ENCODE peak calls at places on chromosomes 12 and 14, in five cellular contexts. N, S, H, V and A are unnamed samples.

GRCh38 chr12:120495189-120495722 is 657 bp upstream of the DYNLL1 start:
- DNase-seq in N (no peak), S (no peak), H (no peak), V (no peak), A (no peak)

GRCh38 chr14:56295743-56296142 is 177.5 kb downstream of the PELI2 start:
- DNase-seq in N (no peak), S (no peak), H (no peak), V (no peak), A (peak)

GRCh38 chr14:59463773-59464650 is 1.2 kb downstream of the GPR135 start:
- DNase-seq in N (no peak), S (peak), H (no peak), V (no peak), A (peak)

GRCh38 chr12:38736821-38737220 is 168.6 kb downstream of the CPNE8 start:
- DNase-seq in N (no peak), S (no peak), H (no peak), V (no peak), A (no peak)

GRCh38 chr14:94748667-94749347 is 21.1 kb downstream of the GSC start:
- DNase-seq in N (no peak), S (no peak), H (no peak), V (no peak), A (no peak)

GRCh38 chr12:70002097-70002911 is 177.3 kb downstream of the MYRFL start:
- DNase-seq in N (no peak), S (peak), H (no peak), V (no peak), A (peak)

GRCh38 chr12:50211392-50212070 is 44.4 kb upstream of the CERS5 start:
- DNase-seq in N (no peak), S (no peak), H (no peak), V (peak), A (no peak)

GRCh38 chr12:56565510-56566101 is 44.0 kb downstream of the RBMS2 start:
- DNase-seq in N (peak), S (peak), H (peak), V (peak), A (peak)

GRCh38 chr14:102591372-102591943 is 991 bp upstream of the RCOR1 start:
- DNase-seq in N (no peak), S (peak), H (no peak), V (peak), A (no peak)

GRCh38 chr12:80282761-80283160 is 161.3 kb upstream of the PTPRQ start:
- DNase-seq in N (no peak), S (no peak), H (peak), V (peak), A (peak)

GRCh38 chr12:121673013-121673441 is 3.6 kb upstream of the MORN3 start:
- DNase-seq in N (no peak), S (no peak), H (no peak), V (no peak), A (peak)

GRCh38 chr14:88552859-88553258 is 1.9 kb downstream of the PTPN21 start:
- DNase-seq in N (no peak), S (no peak), H (no peak), V (no peak), A (no peak)

GRCh38 chr12:10214877-10215267 is 2.2 kb downstream of the GABARAPL1 start:
- DNase-seq in N (no peak), S (no peak), H (no peak), V (no peak), A (no peak)

GRCh38 chr12:123010681-123011080 is 30.2 kb downstream of the ARL6IP4 start:
- DNase-seq in N (no peak), S (no peak), H (no peak), V (no peak), A (no peak)

GRCh38 chr14:44979740-44980346 is 17.9 kb downstream of the TOGARAM1 start:
- DNase-seq in N (no peak), S (peak), H (no peak), V (no peak), A (no peak)

GRCh38 chr12:68636268-68636667 is 25.6 kb downstream of the RAP1B start:
- DNase-seq in N (no peak), S (no peak), H (peak), V (peak), A (peak)

GRCh38 chr12:97164936-97165335 is 257.9 kb downstream of the NEDD1 start:
- DNase-seq in N (no peak), S (no peak), H (no peak), V (no peak), A (no peak)

GRCh38 chr12:131035268-131035681 is 81.6 kb downstream of the ADGRD1 start:
- DNase-seq in N (no peak), S (no peak), H (no peak), V (no peak), A (peak)

GRCh38 chr12:79006306-79006705 is 141.7 kb downstream of the SYT1 start:
- DNase-seq in N (no peak), S (no peak), H (peak), V (no peak), A (peak)

GRCh38 chr14:95830386-95830785 is 46.2 kb upstream of the TUNAR start:
- DNase-seq in N (no peak), S (no peak), H (no peak), V (no peak), A (no peak)

GRCh38 chr12:42742691-42743090 is 153.1 kb upstream of the PRICKLE1 start:
- DNase-seq in N (no peak), S (no peak), H (no peak), V (no peak), A (no peak)

GRCh38 chr14:99753225-99754140 is 39.7 kb upstream of the EML1 start:
- DNase-seq in N (no peak), S (no peak), H (no peak), V (no peak), A (no peak)

GRCh38 chr14:55893695-55894094 is 224.5 kb upstream of the PELI2 start:
- DNase-seq in N (no peak), S (no peak), H (no peak), V (no peak), A (no peak)

GRCh38 chr12:19674437-19674836 is 235.1 kb downstream of the AEBP2 start:
- DNase-seq in N (no peak), S (no peak), H (no peak), V (no peak), A (no peak)

DNA sequence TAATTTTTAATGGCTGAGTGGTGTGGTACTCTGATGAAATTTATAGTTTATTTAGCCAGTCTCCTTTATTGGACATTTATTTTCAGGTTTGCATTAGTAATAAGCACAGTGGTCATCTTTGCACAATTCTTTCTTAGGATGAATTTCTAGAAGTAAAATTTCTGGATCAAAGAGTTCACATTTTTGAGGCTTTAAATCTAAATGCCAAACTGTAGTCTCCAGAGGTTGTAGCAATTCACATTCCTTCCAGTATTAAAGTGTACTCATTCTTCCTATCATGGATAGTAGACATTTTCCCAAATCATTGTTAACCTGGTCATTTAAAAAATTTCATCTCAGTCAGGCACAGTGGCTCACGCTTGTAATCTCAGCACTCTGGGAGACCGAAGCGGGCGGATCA is 24.8 kb downstream of the SLC39A9 start:
- DNase-seq in N (no peak), S (no peak), H (no peak), V (no peak), A (no peak)
- H3K4me3 ChIP-seq in N (no peak), S (no peak), H (no peak), V (no peak), A (no peak)

GRCh38 chr14:38210168-38210567 is 2.5 kb downstream of the SSTR1 start:
- DNase-seq in N (no peak), S (no peak), H (peak), V (peak), A (peak)

GRCh38 chr14:38207830-38208815 is at the start of gene SSTR1:
- DNase-seq in N (no peak), S (no peak), H (no peak), V (peak), A (no peak)

GRCh38 chr14:38209572-38210159 is 2.0 kb downstream of the SSTR1 start:
- DNase-seq in N (no peak), S (no peak), H (no peak), V (no peak), A (no peak)

GRCh38 chr14:38207342-38207741 is 362 bp upstream of the SSTR1 start:
- DNase-seq in N (no peak), S (no peak), H (no peak), V (no peak), A (no peak)

DNA sequence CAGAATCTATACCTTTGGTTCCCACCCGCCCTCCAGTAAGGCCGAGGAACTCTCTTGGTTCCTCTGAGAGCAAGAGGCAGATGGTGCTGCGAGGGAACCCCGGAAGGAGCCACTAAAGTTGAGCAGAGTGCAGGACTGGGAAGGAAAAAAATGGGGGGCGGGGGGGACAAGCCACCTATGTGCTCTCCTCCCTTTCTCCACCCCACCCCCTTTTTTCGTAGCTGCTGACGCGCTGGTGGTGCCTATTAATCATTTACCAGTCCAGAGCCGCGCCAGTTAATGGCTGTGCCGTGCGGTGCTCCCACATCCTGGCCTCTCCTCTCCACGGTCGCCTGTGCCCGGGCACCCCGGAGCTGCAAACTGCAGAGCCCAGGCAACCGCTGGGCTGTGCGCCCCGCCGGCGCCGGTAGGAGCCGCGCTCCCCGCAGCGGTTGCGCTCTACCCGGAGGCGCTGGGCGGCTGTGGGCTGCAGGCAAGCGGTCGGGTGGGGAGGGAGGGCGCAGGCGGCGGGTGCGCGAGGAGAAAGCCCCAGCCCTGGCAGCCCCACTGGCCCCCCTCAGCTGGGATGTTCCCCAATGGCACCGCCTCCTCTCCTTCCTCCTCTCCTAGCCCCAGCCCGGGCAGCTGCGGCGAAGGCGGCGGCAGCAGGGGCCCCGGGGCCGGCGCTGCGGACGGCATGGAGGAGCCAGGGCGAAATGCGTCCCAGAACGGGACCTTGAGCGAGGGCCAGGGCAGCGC is 1.3 kb downstream of the SSTR1 start:
- DNase-seq in N (no peak), S (peak), H (no peak), V (peak), A (no peak)
- H3K4me3 ChIP-seq in N (no peak), S (peak), H (peak), V (peak), A (no peak)

GRCh38 chr12:2960996-2961616 is 1.9 kb downstream of the TEAD4 start:
- DNase-seq in N (no peak), S (no peak), H (no peak), V (peak), A (peak)

GRCh38 chr12:2961705-2962104 is 2.5 kb downstream of the TEAD4 start:
- DNase-seq in N (no peak), S (no peak), H (no peak), V (no peak), A (no peak)

GRCh38 chr12:2963154-2963759 is 4.1 kb downstream of the TEAD4 start:
- DNase-seq in N (no peak), S (no peak), H (no peak), V (no peak), A (no peak)

GRCh38 chr12:2960432-2960956 is 1.3 kb downstream of the TEAD4 start:
- DNase-seq in N (no peak), S (no peak), H (no peak), V (peak), A (peak)

DNA sequence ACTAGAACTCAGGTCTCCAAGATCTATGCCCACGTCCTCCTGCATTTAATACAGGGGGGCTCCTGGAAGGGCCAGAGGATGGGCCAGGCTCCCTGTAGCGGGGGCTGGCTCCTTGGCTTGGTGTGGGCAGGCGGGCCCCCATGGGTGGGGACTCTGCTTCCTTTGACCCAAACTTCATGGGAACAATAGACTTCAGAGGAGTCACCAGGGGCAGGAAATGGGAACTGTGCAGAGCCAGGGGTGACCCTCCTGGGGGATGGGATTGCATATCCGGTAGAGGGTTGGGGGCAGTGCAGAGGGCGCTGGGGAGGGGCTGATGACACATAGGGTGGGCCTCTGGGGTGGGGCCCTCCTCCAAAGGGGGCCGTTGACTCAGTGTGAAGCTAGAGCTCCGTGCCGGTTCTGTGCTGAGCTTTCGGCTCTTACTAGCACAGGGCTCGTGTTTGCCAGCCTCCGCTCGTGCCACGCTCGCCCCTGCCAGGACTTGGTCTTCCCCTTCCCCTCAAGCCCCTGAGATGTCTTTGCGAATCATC is 4.6 kb downstream of the TEAD4 start:
- DNase-seq in N (no peak), S (peak), H (no peak), V (peak), A (no peak)
- H3K4me3 ChIP-seq in N (no peak), S (peak), H (no peak), V (peak), A (no peak)

GRCh38 chr12:32069071-32069470 is 37.6 kb upstream of the BICD1 start:
- DNase-seq in N (no peak), S (no peak), H (no peak), V (peak), A (no peak)
- H3K4me3 ChIP-seq in N (no peak), S (no peak), H (no peak), V (no peak), A (no peak)

DNA sequence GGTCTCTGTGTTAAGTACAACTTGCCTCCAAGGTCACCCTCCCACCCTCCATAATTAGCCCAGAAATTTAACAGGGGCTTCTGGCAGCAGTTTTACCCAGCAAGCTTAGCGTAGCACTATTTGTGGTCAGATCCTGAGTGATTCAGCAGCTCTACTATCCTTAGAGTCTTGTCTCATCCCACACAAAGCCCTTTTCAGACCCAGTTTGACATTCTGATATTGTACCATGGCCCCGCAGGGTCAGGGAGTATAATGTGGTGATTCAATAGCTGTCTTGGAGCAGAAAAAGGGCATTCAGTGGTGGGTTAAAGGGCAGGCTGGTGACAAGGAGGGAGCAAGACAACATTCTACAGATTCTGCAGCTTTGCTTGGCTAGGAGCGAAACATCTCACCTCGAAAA is 153.8 kb upstream of the DDHD1 start:
- DNase-seq in N (no peak), S (no peak), H (no peak), V (peak), A (no peak)
- H3K4me3 ChIP-seq in N (no peak), S (peak), H (no peak), V (no peak), A (no peak)